ENCODE peak calls at places on chromosomes 13 and 19, in six cellular contexts. One of them, this sample, is unnamed.

GRCh38 chr19:18044825-18045304 is 36.9 kb downstream of the ARRDC2 start:
- DNase-seq in CD8-positive, alpha-beta memory T cell: peak
- DNase-seq in lower leg skin: peak
- DNase-seq in heart right ventricle: peak
- DNase-seq in K562: peak
- DNase-seq in bronchial epithelial cell: peak
- DNase-seq in this sample: no peak

GRCh38 chr13:103406967-103407366 is 340.8 kb upstream of the SLC10A2 start:
- DNase-seq in CD8-positive, alpha-beta memory T cell: no peak
- DNase-seq in lower leg skin: no peak
- DNase-seq in heart right ventricle: no peak
- DNase-seq in K562: no peak
- DNase-seq in bronchial epithelial cell: no peak
- DNase-seq in this sample: no peak

GRCh38 chr13:43965446-43965845 is 85.7 kb downstream of the LACC1 start:
- DNase-seq in CD8-positive, alpha-beta memory T cell: no peak
- DNase-seq in lower leg skin: no peak
- DNase-seq in heart right ventricle: no peak
- DNase-seq in K562: no peak
- DNase-seq in bronchial epithelial cell: no peak
- DNase-seq in this sample: no peak

GRCh38 chr19:40229484-40229883 is 3.0 kb upstream of the CCNP start:
- DNase-seq in CD8-positive, alpha-beta memory T cell: no peak
- DNase-seq in lower leg skin: no peak
- DNase-seq in heart right ventricle: no peak
- DNase-seq in K562: no peak
- DNase-seq in bronchial epithelial cell: peak
- DNase-seq in this sample: no peak

GRCh38 chr13:32587014-32587773 is 942 bp downstream of the PDS5B start:
- DNase-seq in CD8-positive, alpha-beta memory T cell: peak
- DNase-seq in lower leg skin: peak
- DNase-seq in heart right ventricle: peak
- DNase-seq in K562: peak
- DNase-seq in bronchial epithelial cell: peak
- DNase-seq in this sample: no peak

GRCh38 chr13:98155475-98156111 is 12.7 kb downstream of the FARP1 start:
- DNase-seq in CD8-positive, alpha-beta memory T cell: no peak
- DNase-seq in lower leg skin: peak
- DNase-seq in heart right ventricle: no peak
- DNase-seq in K562: no peak
- DNase-seq in bronchial epithelial cell: peak
- DNase-seq in this sample: no peak

GRCh38 chr13:74675185-74675584 is 541.0 kb upstream of the KLF12 start:
- DNase-seq in CD8-positive, alpha-beta memory T cell: no peak
- DNase-seq in lower leg skin: no peak
- DNase-seq in heart right ventricle: no peak
- DNase-seq in K562: no peak
- DNase-seq in bronchial epithelial cell: peak
- DNase-seq in this sample: no peak

GRCh38 chr19:39506944-39507714 is 7.8 kb upstream of the SELENOV start:
- DNase-seq in CD8-positive, alpha-beta memory T cell: peak
- DNase-seq in lower leg skin: no peak
- DNase-seq in heart right ventricle: no peak
- DNase-seq in K562: peak
- DNase-seq in bronchial epithelial cell: peak
- DNase-seq in this sample: peak

GRCh38 chr13:99661791-99662190 is 160.5 kb downstream of the TM9SF2 start:
- DNase-seq in CD8-positive, alpha-beta memory T cell: no peak
- DNase-seq in lower leg skin: no peak
- DNase-seq in heart right ventricle: no peak
- DNase-seq in K562: no peak
- DNase-seq in bronchial epithelial cell: no peak
- DNase-seq in this sample: no peak

GRCh38 chr19:38060346-38060745 is 153.3 kb downstream of the SIPA1L3 start:
- DNase-seq in CD8-positive, alpha-beta memory T cell: no peak
- DNase-seq in lower leg skin: no peak
- DNase-seq in heart right ventricle: no peak
- DNase-seq in K562: no peak
- DNase-seq in bronchial epithelial cell: no peak
- DNase-seq in this sample: no peak

GRCh38 chr19:47381653-47382279 is 32.7 kb downstream of the DHX34 start:
- DNase-seq in CD8-positive, alpha-beta memory T cell: peak
- DNase-seq in lower leg skin: no peak
- DNase-seq in heart right ventricle: no peak
- DNase-seq in K562: no peak
- DNase-seq in bronchial epithelial cell: no peak
- DNase-seq in this sample: no peak

GRCh38 chr13:84917252-84917878 is 881.9 kb downstream of the SLITRK6 start:
- DNase-seq in CD8-positive, alpha-beta memory T cell: no peak
- DNase-seq in lower leg skin: no peak
- DNase-seq in heart right ventricle: no peak
- DNase-seq in K562: no peak
- DNase-seq in bronchial epithelial cell: peak
- DNase-seq in this sample: peak

GRCh38 chr13:97329331-97329730 is 104.6 kb upstream of the RAP2A start:
- DNase-seq in CD8-positive, alpha-beta memory T cell: no peak
- DNase-seq in lower leg skin: no peak
- DNase-seq in heart right ventricle: no peak
- DNase-seq in K562: no peak
- DNase-seq in bronchial epithelial cell: no peak
- DNase-seq in this sample: no peak

GRCh38 chr13:46195017-46195416 is 13.0 kb upstream of the LCP1 start:
- DNase-seq in CD8-positive, alpha-beta memory T cell: no peak
- DNase-seq in lower leg skin: no peak
- DNase-seq in heart right ventricle: no peak
- DNase-seq in K562: no peak
- DNase-seq in bronchial epithelial cell: no peak
- DNase-seq in this sample: no peak

GRCh38 chr19:3366104-3366760 is at the start of gene NFIC:
- DNase-seq in CD8-positive, alpha-beta memory T cell: peak
- DNase-seq in lower leg skin: peak
- DNase-seq in heart right ventricle: peak
- DNase-seq in K562: peak
- DNase-seq in bronchial epithelial cell: no peak
- DNase-seq in this sample: no peak

GRCh38 chr13:112729408-112729807 is 39.6 kb downstream of the ATP11A start:
- DNase-seq in CD8-positive, alpha-beta memory T cell: no peak
- DNase-seq in lower leg skin: no peak
- DNase-seq in heart right ventricle: peak
- DNase-seq in K562: no peak
- DNase-seq in bronchial epithelial cell: no peak
- DNase-seq in this sample: no peak

GRCh38 chr19:47663435-47663910 is 49.7 kb upstream of the EHD2 start:
- DNase-seq in CD8-positive, alpha-beta memory T cell: no peak
- DNase-seq in lower leg skin: no peak
- DNase-seq in heart right ventricle: no peak
- DNase-seq in K562: no peak
- DNase-seq in bronchial epithelial cell: peak
- DNase-seq in this sample: peak

GRCh38 chr19:33771308-33772101 is 25.2 kb upstream of the KCTD15 start:
- DNase-seq in CD8-positive, alpha-beta memory T cell: peak
- DNase-seq in lower leg skin: peak
- DNase-seq in heart right ventricle: peak
- DNase-seq in K562: peak
- DNase-seq in bronchial epithelial cell: peak
- DNase-seq in this sample: peak

GRCh38 chr13:89695343-89696257 is 1651.9 kb upstream of the MIR17HG start:
- DNase-seq in CD8-positive, alpha-beta memory T cell: no peak
- DNase-seq in lower leg skin: no peak
- DNase-seq in heart right ventricle: no peak
- DNase-seq in K562: no peak
- DNase-seq in bronchial epithelial cell: peak
- DNase-seq in this sample: no peak

GRCh38 chr13:74217816-74218215 is 83.6 kb upstream of the KLF12 start:
- DNase-seq in CD8-positive, alpha-beta memory T cell: no peak
- DNase-seq in lower leg skin: no peak
- DNase-seq in heart right ventricle: no peak
- DNase-seq in K562: no peak
- DNase-seq in bronchial epithelial cell: no peak
- DNase-seq in this sample: no peak

GRCh38 chr19:18514800-18515682 is 6.8 kb downstream of the ELL start:
- DNase-seq in CD8-positive, alpha-beta memory T cell: peak
- DNase-seq in lower leg skin: peak
- DNase-seq in heart right ventricle: peak
- DNase-seq in K562: no peak
- DNase-seq in bronchial epithelial cell: peak
- DNase-seq in this sample: no peak

GRCh38 chr19:30046522-30046921 is 104.5 kb downstream of the URI1 start:
- DNase-seq in CD8-positive, alpha-beta memory T cell: no peak
- DNase-seq in lower leg skin: no peak
- DNase-seq in heart right ventricle: no peak
- DNase-seq in K562: no peak
- DNase-seq in bronchial epithelial cell: no peak
- DNase-seq in this sample: no peak

GRCh38 chr19:28217064-28217463 is 995.9 kb downstream of the UQCRFS1 start:
- DNase-seq in CD8-positive, alpha-beta memory T cell: no peak
- DNase-seq in lower leg skin: no peak
- DNase-seq in heart right ventricle: no peak
- DNase-seq in K562: no peak
- DNase-seq in bronchial epithelial cell: no peak
- DNase-seq in this sample: no peak

GRCh38 chr13:80469841-80470378 is 129.0 kb upstream of the SPRY2 start:
- DNase-seq in CD8-positive, alpha-beta memory T cell: no peak
- DNase-seq in lower leg skin: peak
- DNase-seq in heart right ventricle: peak
- DNase-seq in K562: no peak
- DNase-seq in bronchial epithelial cell: peak
- DNase-seq in this sample: no peak

DNA sequence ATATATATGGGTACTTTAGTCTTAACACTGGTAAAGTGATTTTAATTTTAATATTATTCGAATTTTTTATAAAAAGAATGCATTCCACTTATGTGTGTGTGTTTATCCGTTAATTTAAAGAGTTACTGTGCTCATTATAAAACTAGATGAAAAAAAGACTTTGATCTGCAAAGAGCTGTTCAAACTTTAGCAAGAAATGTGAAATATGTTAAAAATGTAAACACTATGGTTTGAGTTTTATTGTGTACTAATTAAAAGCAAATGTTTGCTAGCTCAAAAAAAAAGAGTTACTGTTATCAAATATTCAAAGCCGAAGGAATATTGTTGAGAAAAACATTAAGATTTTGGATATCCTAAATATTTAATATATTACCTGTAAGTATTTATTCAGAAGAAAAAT is 34.5 kb downstream of the UFM1 start:
- DNase-seq in CD8-positive, alpha-beta memory T cell: no peak
- DNase-seq in lower leg skin: no peak
- DNase-seq in heart right ventricle: no peak
- DNase-seq in K562: no peak
- DNase-seq in bronchial epithelial cell: no peak
- DNase-seq in this sample: no peak
- H3K4me3 ChIP-seq in CD8-positive, alpha-beta memory T cell: no peak
- H3K4me3 ChIP-seq in lower leg skin: no peak
- H3K4me3 ChIP-seq in heart right ventricle: no peak
- H3K4me3 ChIP-seq in K562: no peak
- H3K4me3 ChIP-seq in bronchial epithelial cell: no peak
- H3K4me3 ChIP-seq in this sample: no peak

DNA sequence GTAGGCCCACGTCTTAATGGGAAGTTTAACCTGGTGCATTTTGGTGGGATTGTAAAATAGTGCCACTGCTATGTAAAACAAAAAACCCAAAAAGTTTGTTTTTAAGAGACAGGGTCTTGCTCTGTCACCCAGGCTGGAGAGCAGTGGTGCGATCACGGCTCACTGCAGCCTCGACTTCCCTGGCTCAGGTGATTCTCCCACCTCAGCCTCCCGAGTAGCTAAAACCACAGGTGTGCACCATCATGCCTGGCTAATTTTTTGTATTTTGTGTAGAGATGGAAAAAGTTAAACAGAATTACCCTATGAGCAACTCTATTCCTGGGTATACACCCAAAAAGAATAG is 820 bp upstream of the REXO1 start:
- DNase-seq in CD8-positive, alpha-beta memory T cell: no peak
- DNase-seq in lower leg skin: no peak
- DNase-seq in heart right ventricle: no peak
- DNase-seq in K562: no peak
- DNase-seq in bronchial epithelial cell: no peak
- DNase-seq in this sample: no peak
- H3K4me3 ChIP-seq in CD8-positive, alpha-beta memory T cell: no peak
- H3K4me3 ChIP-seq in lower leg skin: no peak
- H3K4me3 ChIP-seq in heart right ventricle: no peak
- H3K4me3 ChIP-seq in K562: no peak
- H3K4me3 ChIP-seq in bronchial epithelial cell: no peak
- H3K4me3 ChIP-seq in this sample: no peak

DNA sequence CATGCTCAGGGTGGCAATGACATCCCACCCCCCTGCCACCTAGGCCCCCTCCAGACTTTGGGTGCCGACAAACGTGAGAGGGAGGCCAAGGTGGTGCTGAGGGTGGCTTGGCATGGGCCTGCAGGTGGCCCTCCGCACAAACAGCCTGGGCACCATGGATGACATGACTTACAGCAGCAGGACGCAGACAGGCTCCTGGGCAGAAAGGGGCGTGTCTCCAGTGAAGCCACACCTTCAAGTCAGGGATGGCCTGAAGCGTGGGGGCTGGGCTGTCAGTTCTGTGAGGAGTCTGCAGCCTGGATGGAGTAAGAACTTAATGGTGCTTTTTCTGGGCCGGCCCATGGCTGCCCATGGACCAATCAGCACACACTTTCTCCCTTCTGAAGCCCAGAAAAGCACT is 25.3 kb downstream of the POMP start:
- DNase-seq in CD8-positive, alpha-beta memory T cell: no peak
- DNase-seq in lower leg skin: no peak
- DNase-seq in heart right ventricle: no peak
- DNase-seq in K562: no peak
- DNase-seq in bronchial epithelial cell: peak
- DNase-seq in this sample: no peak
- H3K4me3 ChIP-seq in CD8-positive, alpha-beta memory T cell: no peak
- H3K4me3 ChIP-seq in lower leg skin: no peak
- H3K4me3 ChIP-seq in heart right ventricle: no peak
- H3K4me3 ChIP-seq in K562: no peak
- H3K4me3 ChIP-seq in bronchial epithelial cell: no peak
- H3K4me3 ChIP-seq in this sample: no peak

DNA sequence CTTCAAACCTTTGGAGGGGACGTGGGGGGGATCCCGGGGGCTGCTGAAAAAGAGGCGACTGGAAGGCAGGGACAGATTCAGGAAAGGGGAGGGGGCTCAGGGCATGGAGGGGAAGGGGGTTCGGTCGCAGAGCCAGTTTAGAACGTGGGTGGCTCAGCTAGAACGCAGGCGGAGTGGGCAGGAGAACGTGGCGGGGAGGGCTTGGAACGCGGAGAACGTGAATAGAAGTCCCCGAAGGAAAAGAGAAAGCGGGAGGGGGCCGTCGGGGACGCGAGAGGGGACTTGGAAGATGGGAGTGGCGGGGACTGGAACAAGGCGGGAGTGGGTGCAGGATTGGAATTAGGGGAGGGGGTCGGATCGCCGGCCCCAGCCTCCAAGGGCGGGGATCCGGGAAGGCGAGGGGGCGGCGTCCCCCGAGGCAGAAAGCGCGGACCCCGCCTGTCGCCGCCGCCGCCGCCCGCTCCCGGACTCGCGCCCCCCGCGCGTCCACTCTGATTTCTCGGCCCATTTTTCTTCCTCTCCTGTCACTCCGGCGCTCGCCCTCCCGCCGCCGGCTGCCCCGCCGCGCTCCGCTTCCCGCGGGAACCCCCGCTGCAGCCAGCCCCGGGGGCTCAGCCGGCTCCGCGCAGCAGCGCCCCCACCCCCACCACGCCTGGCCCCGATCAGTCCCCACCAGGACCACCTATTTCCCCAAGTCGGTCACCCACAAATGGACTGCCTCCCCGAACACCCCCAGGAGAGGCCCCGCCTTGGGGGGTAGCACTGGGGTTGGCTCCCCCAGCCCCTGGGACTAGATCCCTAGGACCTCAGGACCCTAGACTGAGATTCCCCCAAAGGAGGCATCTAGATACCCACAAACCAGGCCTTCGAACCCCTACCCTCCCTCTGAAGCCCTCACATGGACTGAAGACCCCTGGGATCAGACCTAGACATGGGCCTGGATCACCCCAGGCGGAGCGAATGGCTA is 12.5 kb upstream of the ERFL start:
- DNase-seq in CD8-positive, alpha-beta memory T cell: no peak
- DNase-seq in lower leg skin: no peak
- DNase-seq in heart right ventricle: no peak
- DNase-seq in K562: peak
- DNase-seq in bronchial epithelial cell: no peak
- DNase-seq in this sample: no peak
- H3K4me3 ChIP-seq in CD8-positive, alpha-beta memory T cell: peak
- H3K4me3 ChIP-seq in lower leg skin: peak
- H3K4me3 ChIP-seq in heart right ventricle: peak
- H3K4me3 ChIP-seq in K562: peak
- H3K4me3 ChIP-seq in bronchial epithelial cell: peak
- H3K4me3 ChIP-seq in this sample: no peak